ENCODE peak calls at places on chromosomes 1 and 21, in seven cellular contexts. T is ovary, E is AG09309, K is AG10803, F is HFF-Myc, O is mammary epithelial cell, Q is B cell. L is an unnamed sample.

GRCh38 chr1:75855010-75855409 is 58.3 kb downstream of the MSH4 start:
- DNase-seq in O (peak), E (peak), T (no peak), F (peak), Q (no peak), K (peak), L (no peak)

GRCh38 chr1:42931108-42931539 is 27.5 kb downstream of the SLC2A1 start:
- DNase-seq in E (no peak), Q (peak), T (no peak), K (peak), F (no peak), O (peak), L (peak)

GRCh38 chr1:156420209-156421061 is 51.4 kb downstream of the RHBG start:
- DNase-seq in Q (peak), T (no peak), E (no peak), K (no peak), F (no peak), O (no peak), L (peak)

GRCh38 chr1:22143065-22143514 is at the start of gene WNT4:
- DNase-seq in F (no peak), O (peak), E (no peak), T (peak), Q (peak), K (peak), L (peak)

GRCh38 chr21:25862596-25862995 is 127.8 kb downstream of the GABPA start:
- DNase-seq in K (peak), F (no peak), E (no peak), O (peak), Q (peak), T (no peak), L (no peak)

GRCh38 chr1:114310771-114311251 is 157.1 kb upstream of the SYT6 start:
- DNase-seq in Q (no peak), O (no peak), T (peak), K (peak), F (no peak), E (peak), L (no peak)

GRCh38 chr21:37368536-37369279 is 2.1 kb downstream of the DYRK1A start:
- DNase-seq in K (peak), F (no peak), O (peak), Q (no peak), T (no peak), E (no peak), L (no peak)

GRCh38 chr1:6385673-6386191 is 7.8 kb downstream of the ACOT7 start:
- DNase-seq in Q (no peak), T (no peak), E (peak), F (peak), O (peak), K (peak), L (no peak)

GRCh38 chr1:186763107-186763506 is 65.6 kb upstream of the PLA2G4A start:
- DNase-seq in T (no peak), E (no peak), O (peak), F (no peak), K (no peak), Q (no peak), L (no peak)

GRCh38 chr1:19089524-19089923 is 120.5 kb downstream of the UBR4 start:
- DNase-seq in E (no peak), O (no peak), K (no peak), T (no peak), F (no peak), Q (no peak), L (no peak)

GRCh38 chr1:218390625-218391024 is 45.5 kb downstream of the TGFB2 start:
- DNase-seq in Q (no peak), E (no peak), K (no peak), O (peak), T (no peak), F (no peak), L (no peak)

GRCh38 chr1:117147856-117148588 is 26.5 kb upstream of the TRIM45 start:
- DNase-seq in E (peak), Q (no peak), O (peak), K (no peak), T (no peak), F (no peak), L (no peak)

GRCh38 chr1:219585837-219586465 is 27.0 kb downstream of the ZC3H11B start:
- DNase-seq in T (no peak), F (no peak), K (no peak), E (no peak), Q (no peak), O (peak), L (no peak)

GRCh38 chr21:35616090-35616489 is 444.2 kb downstream of the SETD4 start:
- DNase-seq in Q (peak), F (no peak), E (peak), T (no peak), K (peak), O (peak), L (no peak)

GRCh38 chr1:2847086-2847850 is 45.8 kb upstream of the TTC34 start:
- DNase-seq in O (no peak), Q (no peak), E (no peak), T (no peak), K (no peak), F (no peak), L (no peak)

GRCh38 chr1:47755368-47755990 is 241.7 kb downstream of the TRABD2B start:
- DNase-seq in E (no peak), Q (peak), O (no peak), K (no peak), F (no peak), T (no peak), L (no peak)

GRCh38 chr21:28521932-28522826 is 470.5 kb downstream of the LTN1 start:
- DNase-seq in K (peak), O (no peak), E (peak), T (no peak), F (peak), Q (no peak), L (no peak)

GRCh38 chr1:156126043-156126700 is 11.7 kb downstream of the LMNA start:
- DNase-seq in F (peak), O (peak), Q (no peak), T (peak), E (peak), K (peak), L (peak)

GRCh38 chr21:29083306-29083705 is 9.9 kb upstream of the CCT8 start:
- DNase-seq in Q (no peak), O (no peak), T (no peak), K (no peak), E (no peak), F (no peak), L (no peak)

GRCh38 chr1:20069932-20070331 is at the start of gene PLA2G5:
- DNase-seq in F (no peak), K (peak), T (peak), O (no peak), Q (no peak), E (peak), L (no peak)

GRCh38 chr1:64915381-64916274 is 50.7 kb downstream of the JAK1 start:
- DNase-seq in K (peak), E (no peak), F (no peak), T (no peak), O (peak), Q (no peak), L (no peak)

GRCh38 chr1:4971666-4972065 is 317.3 kb downstream of the AJAP1 start:
- DNase-seq in O (no peak), E (no peak), T (no peak), Q (no peak), F (no peak), K (no peak), L (no peak)

GRCh38 chr1:177780096-177780700 is 189.7 kb downstream of the SEC16B start:
- DNase-seq in F (peak), T (no peak), O (peak), Q (no peak), E (peak), K (peak), L (no peak)

GRCh38 chr1:96979287-96979686 is 257.7 kb downstream of the PTBP2 start:
- DNase-seq in E (no peak), K (peak), T (no peak), O (no peak), Q (no peak), F (no peak), L (no peak)

GRCh38 chr1:17775796-17776195 is 20.7 kb downstream of the ACTL8 start:
- DNase-seq in T (no peak), O (no peak), K (no peak), F (no peak), E (no peak), Q (no peak), L (no peak)

GRCh38 chr21:42411891-42412635 is 8.4 kb downstream of the UBASH3A start:
- DNase-seq in Q (no peak), F (no peak), T (no peak), K (no peak), E (no peak), O (peak), L (no peak)

GRCh38 chr21:31414601-31415000 is 70.5 kb upstream of the TIAM1 start:
- DNase-seq in F (no peak), Q (no peak), K (no peak), T (no peak), E (no peak), O (no peak), L (no peak)

GRCh38 chr1:185813401-185813979 is 79.3 kb downstream of the HMCN1 start:
- DNase-seq in T (no peak), O (peak), F (peak), E (peak), K (peak), Q (peak), L (no peak)

GRCh38 chr1:197838836-197839235 is 63.6 kb upstream of the DENND1B start:
- DNase-seq in O (peak), K (peak), E (peak), T (no peak), Q (no peak), F (peak), L (no peak)

GRCh38 chr1:74502432-74502831 is 10.0 kb downstream of the LRRC53 start:
- DNase-seq in Q (no peak), F (peak), K (peak), O (peak), T (no peak), E (no peak), L (no peak)

GRCh38 chr1:35509558-35509957 is 47.6 kb downstream of the KIAA0319L start:
- DNase-seq in E (no peak), F (no peak), T (no peak), Q (no peak), K (no peak), O (no peak), L (no peak)
- TF ChIP-seq CTCF in E (no peak), F (no peak), T (no peak), Q (no peak), K (no peak), O (no peak), L (no peak)

GRCh38 chr1:115330480-115331013 is 7.5 kb downstream of the NGF start:
- DNase-seq in K (peak), F (peak), O (peak), Q (no peak), E (peak), T (peak), L (no peak)
- TF ChIP-seq CTCF in K (peak), F (peak), O (no peak), Q (no peak), E (peak), T (no peak), L (no peak)

DNA sequence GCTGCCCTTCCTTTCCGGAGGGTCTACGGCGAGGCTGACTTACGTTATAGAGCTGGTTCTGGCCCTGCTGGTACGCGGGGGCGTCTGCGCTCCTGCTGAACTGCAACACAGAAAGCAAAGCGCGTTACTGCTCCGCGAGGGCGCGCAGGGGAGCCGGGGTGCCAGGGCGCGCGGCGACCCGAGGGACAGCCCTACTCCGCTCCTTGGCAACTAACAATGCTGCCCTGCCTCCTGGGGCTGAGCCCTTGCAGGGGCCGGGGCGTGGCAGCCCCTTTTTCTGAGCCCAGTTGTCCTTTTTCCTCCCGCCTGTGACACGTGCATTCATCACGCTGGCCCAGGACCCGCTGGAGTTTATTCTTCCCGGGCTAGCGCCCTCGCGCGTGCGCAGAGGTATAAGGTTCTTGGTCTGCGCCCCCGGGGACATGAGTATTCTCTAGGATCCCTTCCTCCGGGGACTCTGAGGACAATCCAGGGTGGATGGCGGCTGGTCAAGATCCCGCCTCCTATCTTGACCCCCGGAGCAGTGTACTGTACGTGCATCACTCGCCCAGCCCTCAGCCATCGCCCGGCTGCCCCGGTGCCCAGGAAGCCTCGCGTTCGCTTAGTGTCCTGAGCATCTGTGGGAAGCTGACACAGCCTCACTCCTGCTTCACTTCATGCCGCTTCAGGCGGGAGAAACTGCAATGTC is 78.9 kb downstream of the CD247 start:
- DNase-seq in O (peak), Q (peak), E (no peak), T (peak), F (no peak), K (no peak), L (no peak)
- TF ChIP-seq CTCF in O (no peak), Q (no peak), E (peak), T (no peak), F (peak), K (no peak), L (no peak)

DNA sequence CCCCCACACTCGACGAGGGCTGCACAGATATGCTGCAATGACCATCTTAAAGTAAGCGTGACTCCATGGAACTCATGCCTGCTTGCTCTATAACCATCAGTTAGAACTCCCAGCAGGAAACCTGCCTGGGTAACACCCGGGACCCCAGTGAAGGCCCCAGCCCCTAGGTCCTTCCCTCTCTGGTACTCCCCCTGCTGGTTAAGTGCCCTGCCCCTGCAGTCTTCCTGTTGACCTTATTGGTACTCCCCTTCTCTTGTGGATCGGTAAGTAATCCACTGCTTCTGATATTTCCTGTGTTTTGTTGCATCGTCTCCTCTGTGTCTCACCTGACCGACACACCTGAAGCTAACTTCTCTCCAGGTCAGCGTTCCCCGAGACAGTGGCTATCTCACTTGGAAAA is 104.8 kb upstream of the COG2 start:
- DNase-seq in F (no peak), Q (no peak), K (no peak), O (no peak), E (no peak), T (no peak), L (no peak)
- TF ChIP-seq CTCF in F (peak), Q (no peak), K (no peak), O (no peak), E (no peak), T (no peak), L (no peak)

DNA sequence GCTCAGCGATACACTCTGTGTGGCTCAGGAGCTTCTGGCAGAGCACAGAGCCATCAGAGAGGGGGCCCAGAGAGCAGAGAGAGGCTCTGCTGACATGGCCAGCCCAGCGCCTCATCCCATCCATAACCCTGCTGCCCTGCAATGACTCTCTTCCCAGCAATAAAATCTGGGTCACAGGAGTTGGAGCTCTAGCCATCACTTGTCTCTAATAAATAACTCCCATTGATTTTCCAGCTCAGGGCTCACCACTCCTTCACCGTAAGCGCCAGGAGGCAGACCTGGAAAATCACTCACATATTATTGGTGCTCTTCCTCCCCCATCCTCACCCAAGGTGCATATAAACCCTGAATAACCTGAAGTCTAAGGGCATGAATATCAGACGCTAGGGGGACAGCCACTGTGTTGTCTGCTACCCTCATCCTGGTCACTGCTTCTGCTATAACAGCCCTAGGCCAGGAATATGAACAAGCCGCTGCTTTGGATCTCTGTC is at the start of gene APCS:
- DNase-seq in Q (no peak), K (no peak), E (no peak), O (no peak), T (no peak), F (no peak), L (no peak)
- TF ChIP-seq CTCF in Q (no peak), K (no peak), E (no peak), O (no peak), T (no peak), F (no peak), L (no peak)

GRCh38 chr1:216958569-216958968 is 235.3 kb upstream of the ESRRG start:
- DNase-seq in O (no peak), E (no peak), T (no peak), K (no peak), F (no peak), Q (no peak), L (no peak)
- TF ChIP-seq CTCF in O (no peak), E (no peak), T (no peak), K (no peak), F (no peak), Q (no peak), L (no peak)

GRCh38 chr1:203126151-203126865 is 1.2 kb upstream of the ADORA1 start:
- DNase-seq in F (no peak), K (peak), E (no peak), O (no peak), T (no peak), Q (no peak), L (no peak)
- TF ChIP-seq CTCF in F (peak), K (peak), E (peak), O (peak), T (no peak), Q (no peak), L (no peak)

GRCh38 chr1:32351077-32351858 is 11.0 kb downstream of the FAM229A start:
- DNase-seq in T (peak), F (peak), E (peak), O (peak), Q (peak), K (peak), L (peak)

GRCh38 chr1:32352831-32353383 is 9.4 kb downstream of the FAM229A start:
- DNase-seq in Q (no peak), F (no peak), T (no peak), E (no peak), O (no peak), K (peak), L (no peak)

GRCh38 chr1:32353431-32353830 is 8.9 kb downstream of the FAM229A start:
- DNase-seq in K (no peak), T (peak), O (no peak), F (no peak), Q (no peak), E (no peak), L (no peak)

GRCh38 chr1:32350785-32351076 is 11.6 kb downstream of the FAM229A start:
- DNase-seq in Q (no peak), F (no peak), O (no peak), T (no peak), K (no peak), E (no peak), L (no peak)

GRCh38 chr1:32351859-32352745 is 10.2 kb downstream of the FAM229A start:
- DNase-seq in Q (no peak), O (no peak), K (peak), E (no peak), T (peak), F (no peak), L (no peak)
- TF ChIP-seq CTCF in Q (no peak), O (no peak), K (peak), E (peak), T (no peak), F (no peak), L (no peak)